ENCODE peak calls at places on chromosomes 2 and 18, in nine cellular contexts. One of them, this sample, is unnamed.

GRCh38 chr2:105373344-105373781 is 25.5 kb downstream of the FHL2 start:
- DNase-seq in pancreas: no peak
- DNase-seq in coronary artery: no peak
- DNase-seq in A549: no peak
- DNase-seq in nephron progenitor cell: no peak
- DNase-seq in kidney: no peak
- DNase-seq in colonic mucosa: no peak
- DNase-seq in PC-9: no peak
- DNase-seq in left lung: no peak
- DNase-seq in this sample: no peak

GRCh38 chr2:196565106-196565505 is 74.4 kb upstream of the CCDC150 start:
- DNase-seq in kidney: no peak
- DNase-seq in A549: no peak
- DNase-seq in coronary artery: no peak
- DNase-seq in nephron progenitor cell: no peak
- DNase-seq in colonic mucosa: no peak
- DNase-seq in left lung: no peak
- DNase-seq in PC-9: no peak
- DNase-seq in pancreas: no peak
- DNase-seq in this sample: no peak

GRCh38 chr2:134375935-134376334 is 122.1 kb downstream of the MGAT5 start:
- DNase-seq in PC-9: no peak
- DNase-seq in A549: peak
- DNase-seq in coronary artery: no peak
- DNase-seq in left lung: no peak
- DNase-seq in pancreas: peak
- DNase-seq in colonic mucosa: peak
- DNase-seq in kidney: no peak
- DNase-seq in nephron progenitor cell: peak
- DNase-seq in this sample: no peak

GRCh38 chr18:2406544-2406943 is 164.8 kb downstream of the METTL4 start:
- DNase-seq in nephron progenitor cell: no peak
- DNase-seq in pancreas: no peak
- DNase-seq in kidney: no peak
- DNase-seq in PC-9: no peak
- DNase-seq in left lung: no peak
- DNase-seq in colonic mucosa: no peak
- DNase-seq in A549: no peak
- DNase-seq in coronary artery: no peak
- DNase-seq in this sample: no peak

GRCh38 chr2:135494503-135494902 is 36.5 kb downstream of the ZRANB3 start:
- DNase-seq in pancreas: no peak
- DNase-seq in kidney: no peak
- DNase-seq in A549: no peak
- DNase-seq in colonic mucosa: no peak
- DNase-seq in coronary artery: no peak
- DNase-seq in PC-9: no peak
- DNase-seq in left lung: no peak
- DNase-seq in nephron progenitor cell: no peak
- DNase-seq in this sample: no peak

GRCh38 chr18:68740966-68741365 is 26.1 kb upstream of the TMX3 start:
- DNase-seq in A549: no peak
- DNase-seq in left lung: no peak
- DNase-seq in pancreas: no peak
- DNase-seq in coronary artery: no peak
- DNase-seq in nephron progenitor cell: no peak
- DNase-seq in PC-9: no peak
- DNase-seq in colonic mucosa: no peak
- DNase-seq in kidney: no peak
- DNase-seq in this sample: no peak

GRCh38 chr2:191012845-191013616 is 940 bp downstream of the STAT1 start:
- DNase-seq in coronary artery: no peak
- DNase-seq in colonic mucosa: no peak
- DNase-seq in left lung: no peak
- DNase-seq in nephron progenitor cell: no peak
- DNase-seq in pancreas: no peak
- DNase-seq in PC-9: peak
- DNase-seq in kidney: no peak
- DNase-seq in A549: no peak
- DNase-seq in this sample: no peak

GRCh38 chr2:156903335-156903734 is 354.2 kb upstream of the GALNT5 start:
- DNase-seq in pancreas: no peak
- DNase-seq in A549: no peak
- DNase-seq in nephron progenitor cell: no peak
- DNase-seq in coronary artery: no peak
- DNase-seq in PC-9: no peak
- DNase-seq in kidney: no peak
- DNase-seq in left lung: no peak
- DNase-seq in colonic mucosa: no peak
- DNase-seq in this sample: no peak

GRCh38 chr2:183579686-183580085 is 455.4 kb downstream of the NUP35 start:
- DNase-seq in nephron progenitor cell: no peak
- DNase-seq in kidney: no peak
- DNase-seq in A549: no peak
- DNase-seq in PC-9: no peak
- DNase-seq in pancreas: no peak
- DNase-seq in coronary artery: no peak
- DNase-seq in colonic mucosa: no peak
- DNase-seq in left lung: no peak
- DNase-seq in this sample: no peak

GRCh38 chr2:27072950-27073349 is 1.5 kb upstream of the OST4 start:
- DNase-seq in kidney: no peak
- DNase-seq in colonic mucosa: no peak
- DNase-seq in PC-9: no peak
- DNase-seq in pancreas: no peak
- DNase-seq in coronary artery: no peak
- DNase-seq in A549: no peak
- DNase-seq in nephron progenitor cell: no peak
- DNase-seq in left lung: no peak
- DNase-seq in this sample: no peak

GRCh38 chr2:222424729-222425671 is 657 bp downstream of the SGPP2 start:
- DNase-seq in PC-9: no peak
- DNase-seq in nephron progenitor cell: peak
- DNase-seq in pancreas: peak
- DNase-seq in coronary artery: no peak
- DNase-seq in A549: no peak
- DNase-seq in kidney: peak
- DNase-seq in colonic mucosa: peak
- DNase-seq in left lung: peak
- DNase-seq in this sample: peak

GRCh38 chr18:54532222-54532621 is 58.8 kb upstream of the DYNAP start:
- DNase-seq in pancreas: no peak
- DNase-seq in colonic mucosa: no peak
- DNase-seq in A549: no peak
- DNase-seq in PC-9: no peak
- DNase-seq in nephron progenitor cell: no peak
- DNase-seq in kidney: no peak
- DNase-seq in coronary artery: no peak
- DNase-seq in left lung: no peak
- DNase-seq in this sample: no peak

GRCh38 chr2:60456115-60456770 is 97.2 kb downstream of the BCL11A start:
- DNase-seq in coronary artery: no peak
- DNase-seq in colonic mucosa: no peak
- DNase-seq in A549: no peak
- DNase-seq in left lung: no peak
- DNase-seq in PC-9: no peak
- DNase-seq in kidney: no peak
- DNase-seq in pancreas: no peak
- DNase-seq in nephron progenitor cell: no peak
- DNase-seq in this sample: no peak
- TF ChIP-seq CTCF in coronary artery: no peak
- TF ChIP-seq CTCF in colonic mucosa: no peak
- TF ChIP-seq CTCF in A549: no peak
- TF ChIP-seq CTCF in left lung: no peak
- TF ChIP-seq CTCF in PC-9: no peak
- TF ChIP-seq CTCF in kidney: no peak
- TF ChIP-seq CTCF in pancreas: no peak
- TF ChIP-seq CTCF in nephron progenitor cell: no peak
- TF ChIP-seq CTCF in this sample: peak

GRCh38 chr2:214076527-214076926 is 334.3 kb upstream of the VWC2L start:
- DNase-seq in A549: peak
- DNase-seq in kidney: no peak
- DNase-seq in PC-9: peak
- DNase-seq in nephron progenitor cell: no peak
- DNase-seq in colonic mucosa: no peak
- DNase-seq in left lung: no peak
- DNase-seq in pancreas: no peak
- DNase-seq in coronary artery: no peak
- DNase-seq in this sample: no peak

GRCh38 chr2:214077727-214078126 is 333.1 kb upstream of the VWC2L start:
- DNase-seq in coronary artery: no peak
- DNase-seq in nephron progenitor cell: no peak
- DNase-seq in pancreas: no peak
- DNase-seq in left lung: no peak
- DNase-seq in kidney: no peak
- DNase-seq in colonic mucosa: no peak
- DNase-seq in A549: no peak
- DNase-seq in PC-9: no peak
- DNase-seq in this sample: no peak

GRCh38 chr2:214075446-214075845 is 335.4 kb upstream of the VWC2L start:
- DNase-seq in nephron progenitor cell: no peak
- DNase-seq in pancreas: no peak
- DNase-seq in kidney: no peak
- DNase-seq in colonic mucosa: no peak
- DNase-seq in coronary artery: no peak
- DNase-seq in left lung: no peak
- DNase-seq in A549: no peak
- DNase-seq in PC-9: no peak
- DNase-seq in this sample: no peak

GRCh38 chr2:214079032-214079431 is 331.8 kb upstream of the VWC2L start:
- DNase-seq in coronary artery: no peak
- DNase-seq in A549: no peak
- DNase-seq in PC-9: no peak
- DNase-seq in colonic mucosa: no peak
- DNase-seq in pancreas: no peak
- DNase-seq in kidney: no peak
- DNase-seq in nephron progenitor cell: no peak
- DNase-seq in left lung: no peak
- DNase-seq in this sample: no peak
- TF ChIP-seq CTCF in coronary artery: no peak
- TF ChIP-seq CTCF in A549: no peak
- TF ChIP-seq CTCF in PC-9: no peak
- TF ChIP-seq CTCF in colonic mucosa: no peak
- TF ChIP-seq CTCF in pancreas: no peak
- TF ChIP-seq CTCF in kidney: no peak
- TF ChIP-seq CTCF in nephron progenitor cell: no peak
- TF ChIP-seq CTCF in left lung: no peak
- TF ChIP-seq CTCF in this sample: no peak

GRCh38 chr2:7016120-7016519 is 98.9 kb downstream of the RNF144A start:
- DNase-seq in A549: no peak
- DNase-seq in coronary artery: no peak
- DNase-seq in left lung: no peak
- DNase-seq in colonic mucosa: no peak
- DNase-seq in PC-9: no peak
- DNase-seq in nephron progenitor cell: no peak
- DNase-seq in kidney: no peak
- DNase-seq in pancreas: no peak
- DNase-seq in this sample: no peak

GRCh38 chr2:7013761-7014160 is 96.5 kb downstream of the RNF144A start:
- DNase-seq in A549: no peak
- DNase-seq in coronary artery: no peak
- DNase-seq in left lung: no peak
- DNase-seq in kidney: no peak
- DNase-seq in colonic mucosa: no peak
- DNase-seq in pancreas: no peak
- DNase-seq in nephron progenitor cell: no peak
- DNase-seq in PC-9: no peak
- DNase-seq in this sample: no peak

GRCh38 chr2:7015007-7015950 is 98.1 kb downstream of the RNF144A start:
- DNase-seq in colonic mucosa: no peak
- DNase-seq in coronary artery: no peak
- DNase-seq in A549: no peak
- DNase-seq in nephron progenitor cell: no peak
- DNase-seq in pancreas: no peak
- DNase-seq in left lung: no peak
- DNase-seq in kidney: no peak
- DNase-seq in PC-9: no peak
- DNase-seq in this sample: no peak

GRCh38 chr2:7012141-7012809 is 95.1 kb downstream of the RNF144A start:
- DNase-seq in coronary artery: no peak
- DNase-seq in nephron progenitor cell: no peak
- DNase-seq in A549: no peak
- DNase-seq in colonic mucosa: no peak
- DNase-seq in pancreas: no peak
- DNase-seq in PC-9: no peak
- DNase-seq in kidney: no peak
- DNase-seq in left lung: no peak
- DNase-seq in this sample: no peak

GRCh38 chr2:7014201-7014640 is 97.0 kb downstream of the RNF144A start:
- DNase-seq in nephron progenitor cell: no peak
- DNase-seq in left lung: no peak
- DNase-seq in coronary artery: no peak
- DNase-seq in pancreas: no peak
- DNase-seq in A549: peak
- DNase-seq in colonic mucosa: no peak
- DNase-seq in kidney: no peak
- DNase-seq in PC-9: no peak
- DNase-seq in this sample: no peak
- TF ChIP-seq CTCF in nephron progenitor cell: peak
- TF ChIP-seq CTCF in left lung: no peak
- TF ChIP-seq CTCF in coronary artery: no peak
- TF ChIP-seq CTCF in pancreas: no peak
- TF ChIP-seq CTCF in A549: no peak
- TF ChIP-seq CTCF in colonic mucosa: peak
- TF ChIP-seq CTCF in kidney: no peak
- TF ChIP-seq CTCF in PC-9: no peak
- TF ChIP-seq CTCF in this sample: peak

GRCh38 chr18:45568017-45568416 is 47.3 kb upstream of the SLC14A2 start:
- DNase-seq in coronary artery: no peak
- DNase-seq in nephron progenitor cell: no peak
- DNase-seq in left lung: no peak
- DNase-seq in colonic mucosa: no peak
- DNase-seq in PC-9: no peak
- DNase-seq in pancreas: no peak
- DNase-seq in kidney: no peak
- DNase-seq in A549: no peak
- DNase-seq in this sample: no peak

GRCh38 chr18:45571161-45571560 is 44.1 kb upstream of the SLC14A2 start:
- DNase-seq in kidney: no peak
- DNase-seq in A549: no peak
- DNase-seq in PC-9: no peak
- DNase-seq in coronary artery: no peak
- DNase-seq in nephron progenitor cell: no peak
- DNase-seq in left lung: no peak
- DNase-seq in colonic mucosa: no peak
- DNase-seq in pancreas: no peak
- DNase-seq in this sample: no peak

GRCh38 chr18:45567123-45567522 is 48.2 kb upstream of the SLC14A2 start:
- DNase-seq in pancreas: no peak
- DNase-seq in A549: peak
- DNase-seq in left lung: no peak
- DNase-seq in nephron progenitor cell: peak
- DNase-seq in colonic mucosa: no peak
- DNase-seq in PC-9: no peak
- DNase-seq in kidney: no peak
- DNase-seq in coronary artery: no peak
- DNase-seq in this sample: no peak

GRCh38 chr18:45569566-45569965 is 45.7 kb upstream of the SLC14A2 start:
- DNase-seq in A549: no peak
- DNase-seq in colonic mucosa: no peak
- DNase-seq in kidney: no peak
- DNase-seq in coronary artery: no peak
- DNase-seq in PC-9: no peak
- DNase-seq in pancreas: peak
- DNase-seq in left lung: no peak
- DNase-seq in nephron progenitor cell: no peak
- DNase-seq in this sample: no peak

GRCh38 chr18:45571714-45572113 is 43.6 kb upstream of the SLC14A2 start:
- DNase-seq in colonic mucosa: no peak
- DNase-seq in pancreas: no peak
- DNase-seq in PC-9: no peak
- DNase-seq in left lung: no peak
- DNase-seq in coronary artery: no peak
- DNase-seq in nephron progenitor cell: no peak
- DNase-seq in kidney: no peak
- DNase-seq in A549: no peak
- DNase-seq in this sample: no peak
- TF ChIP-seq CTCF in colonic mucosa: no peak
- TF ChIP-seq CTCF in pancreas: no peak
- TF ChIP-seq CTCF in PC-9: peak
- TF ChIP-seq CTCF in left lung: no peak
- TF ChIP-seq CTCF in coronary artery: no peak
- TF ChIP-seq CTCF in nephron progenitor cell: peak
- TF ChIP-seq CTCF in kidney: peak
- TF ChIP-seq CTCF in A549: no peak
- TF ChIP-seq CTCF in this sample: peak